ENCODE peak calls at places on chromosome 5, in seven cellular contexts. Y is psoas muscle; E is GM23248; T is spleen; U is activated CD8-positive, alpha-beta memory T cell treated with anti-CD3 and anti-CD28 coated beads, Interleukin-2, amount 50 U/mL, for 48 hours; H is fibroblast of villous mesenchyme; R is A172. L is an unnamed sample.

GRCh38 chr5:38045446-38045845 is 205.6 kb upstream of the GDNF start:
- DNase-seq in Y (no peak), E (no peak), T (no peak), U (no peak), H (no peak), R (no peak), L (no peak)

GRCh38 chr5:90709323-90710148 is 150.9 kb downstream of the ADGRV1 start:
- DNase-seq in Y (no peak), E (peak), T (no peak), U (no peak), H (peak), R (peak), L (peak)

GRCh38 chr5:16461782-16462181 is 3.8 kb downstream of the ZNF622 start:
- DNase-seq in Y (no peak), E (peak), T (no peak), U (no peak), H (peak), R (peak), L (no peak)

GRCh38 chr5:135491038-135491551 is 38.9 kb upstream of the TIFAB start:
- DNase-seq in Y (no peak), E (no peak), T (no peak), U (no peak), H (no peak), R (no peak), L (no peak)

GRCh38 chr5:33195431-33196128 is 245.2 kb upstream of the TARS1 start:
- DNase-seq in Y (no peak), E (peak), T (no peak), U (no peak), H (peak), R (peak), L (peak)

GRCh38 chr5:2036885-2037284 is 154.2 kb upstream of the IRX4 start:
- DNase-seq in Y (no peak), E (no peak), T (no peak), U (no peak), H (no peak), R (no peak), L (no peak)

GRCh38 chr5:172380261-172380991 is 73.9 kb downstream of the SH3PXD2B start:
- DNase-seq in Y (no peak), E (no peak), T (no peak), U (no peak), H (no peak), R (no peak), L (no peak)

GRCh38 chr5:92505145-92505544 is 1075.9 kb downstream of the NR2F1-AS1 start:
- DNase-seq in Y (no peak), E (peak), T (no peak), U (no peak), H (peak), R (peak), L (peak)

GRCh38 chr5:57698785-57699184 is 216.2 kb upstream of the ACTBL2 start:
- DNase-seq in Y (no peak), E (peak), T (no peak), U (no peak), H (no peak), R (peak), L (peak)

GRCh38 chr5:113273949-113274348 is 160.8 kb downstream of the TSSK1B start:
- DNase-seq in Y (no peak), E (no peak), T (no peak), U (no peak), H (no peak), R (no peak), L (no peak)

GRCh38 chr5:108726446-108727091 is 21.1 kb upstream of the FER start:
- DNase-seq in Y (no peak), E (peak), T (no peak), U (no peak), H (no peak), R (no peak), L (peak)

GRCh38 chr5:42756630-42757601 is at the start of gene CCDC152:
- DNase-seq in Y (peak), E (peak), T (no peak), U (peak), H (no peak), R (no peak), L (peak)

GRCh38 chr5:124783794-124784193 is 37.4 kb upstream of the ZNF608 start:
- DNase-seq in Y (no peak), E (peak), T (no peak), U (no peak), H (peak), R (no peak), L (peak)

GRCh38 chr5:110665184-110665726 is 61.2 kb downstream of the TMEM232 start:
- DNase-seq in Y (no peak), E (no peak), T (no peak), U (no peak), H (no peak), R (no peak), L (no peak)

GRCh38 chr5:8557728-8558127 is 688.8 kb downstream of the MTRR start:
- DNase-seq in Y (no peak), E (no peak), T (no peak), U (no peak), H (no peak), R (no peak), L (peak)

GRCh38 chr5:139861021-139861888 is 65.6 kb downstream of the PSD2 start:
- DNase-seq in Y (no peak), E (no peak), T (no peak), U (no peak), H (no peak), R (no peak), L (peak)

GRCh38 chr5:78899922-78900362 is 85.2 kb downstream of the ARSB start:
- DNase-seq in Y (no peak), E (peak), T (no peak), U (peak), H (peak), R (peak), L (peak)

GRCh38 chr5:97062046-97062445 is 80.4 kb downstream of the LIX1 start:
- DNase-seq in Y (no peak), E (no peak), T (no peak), U (no peak), H (no peak), R (no peak), L (no peak)

GRCh38 chr5:136065588-136065987 is 36.8 kb downstream of the TGFBI start:
- DNase-seq in Y (no peak), E (peak), T (no peak), U (peak), H (no peak), R (no peak), L (no peak)

GRCh38 chr5:3597002-3597726 is 1.5 kb downstream of the IRX1 start:
- DNase-seq in Y (no peak), E (peak), T (no peak), U (no peak), H (no peak), R (no peak), L (no peak)

GRCh38 chr5:180047667-180048066 is 23.9 kb downstream of the RNF130 start:
- DNase-seq in Y (peak), E (no peak), T (no peak), U (no peak), H (peak), R (no peak), L (no peak)

GRCh38 chr5:176614805-176615478 is 5.0 kb upstream of the GPRIN1 start:
- DNase-seq in Y (no peak), E (peak), T (no peak), U (no peak), H (peak), R (peak), L (peak)

GRCh38 chr5:485113-485942 is 38.9 kb downstream of the SLC9A3 start:
- DNase-seq in Y (no peak), E (no peak), T (no peak), U (no peak), H (no peak), R (no peak), L (no peak)

GRCh38 chr5:180135128-180135955 is 63.8 kb upstream of the RNF130 start:
- DNase-seq in Y (no peak), E (peak), T (peak), U (peak), H (no peak), R (peak), L (peak)

GRCh38 chr5:34045996-34046395 is 3.0 kb upstream of the C1QTNF3 start:
- DNase-seq in Y (no peak), E (peak), T (no peak), U (no peak), H (peak), R (no peak), L (peak)

GRCh38 chr5:17004441-17005086 is 68.5 kb upstream of the MYO10 start:
- DNase-seq in Y (no peak), E (no peak), T (no peak), U (no peak), H (peak), R (no peak), L (no peak)

GRCh38 chr5:159486836-159487235 is 156.5 kb upstream of the IL12B start:
- DNase-seq in Y (no peak), E (no peak), T (no peak), U (no peak), H (no peak), R (no peak), L (no peak)

GRCh38 chr5:28313543-28314334 is 1275.4 kb upstream of the CDH9 start:
- DNase-seq in Y (no peak), E (no peak), T (no peak), U (no peak), H (no peak), R (peak), L (peak)

GRCh38 chr5:133977858-133978257 is 9.4 kb upstream of the C5orf15 start:
- DNase-seq in Y (no peak), E (peak), T (no peak), U (no peak), H (peak), R (peak), L (no peak)

GRCh38 chr5:95235439-95235982 is 49.4 kb downstream of the MCTP1 start:
- DNase-seq in Y (no peak), E (no peak), T (no peak), U (no peak), H (no peak), R (no peak), L (no peak)

GRCh38 chr5:84393969-84394368 is 9.3 kb upstream of the EDIL3 start:
- DNase-seq in Y (no peak), E (peak), T (no peak), U (no peak), H (no peak), R (peak), L (peak)

GRCh38 chr5:87541033-87541432 is 128.3 kb upstream of the CCNH start:
- DNase-seq in Y (peak), E (peak), T (no peak), U (no peak), H (peak), R (peak), L (peak)

GRCh38 chr5:140575309-140575708 is 10.7 kb downstream of the SLC35A4 start:
- DNase-seq in Y (peak), E (peak), T (peak), U (peak), H (peak), R (no peak), L (peak)

GRCh38 chr5:175842947-175843793 is 28.2 kb upstream of the CPLX2 start:
- DNase-seq in Y (peak), E (peak), T (no peak), U (no peak), H (peak), R (peak), L (peak)

GRCh38 chr5:60978968-60979367 is 34.0 kb downstream of the NDUFAF2 start:
- DNase-seq in Y (no peak), E (no peak), T (no peak), U (no peak), H (no peak), R (no peak), L (no peak)